ENCODE peak calls at places on chromosomes 16 and 17, in four cellular contexts. One of them, this sample, is unnamed.

GRCh38 chr16:29857133-29857760 is 5.8 kb downstream of the CDIPT start:
- DNase-seq in RWPE1: no peak
- DNase-seq in CD8-positive, alpha-beta T cell: no peak
- DNase-seq in foreskin fibroblast: peak
- DNase-seq in this sample: no peak

GRCh38 chr17:4833941-4834501 is 881 bp downstream of the MINK1 start:
- DNase-seq in RWPE1: no peak
- DNase-seq in CD8-positive, alpha-beta T cell: no peak
- DNase-seq in foreskin fibroblast: peak
- DNase-seq in this sample: peak

GRCh38 chr16:4481526-4481925 is 5.3 kb downstream of the HMOX2 start:
- DNase-seq in RWPE1: no peak
- DNase-seq in CD8-positive, alpha-beta T cell: no peak
- DNase-seq in foreskin fibroblast: no peak
- DNase-seq in this sample: no peak

GRCh38 chr16:68126395-68126794 is 41.2 kb downstream of the NFATC3 start:
- DNase-seq in RWPE1: no peak
- DNase-seq in CD8-positive, alpha-beta T cell: no peak
- DNase-seq in foreskin fibroblast: no peak
- DNase-seq in this sample: no peak

GRCh38 chr17:31413871-31414589 is 22.6 kb downstream of the RAB11FIP4 start:
- DNase-seq in RWPE1: peak
- DNase-seq in CD8-positive, alpha-beta T cell: no peak
- DNase-seq in foreskin fibroblast: peak
- DNase-seq in this sample: no peak

GRCh38 chr16:67277999-67278772 is 1.1 kb upstream of the PLEKHG4 start:
- DNase-seq in RWPE1: peak
- DNase-seq in CD8-positive, alpha-beta T cell: no peak
- DNase-seq in foreskin fibroblast: peak
- DNase-seq in this sample: no peak

GRCh38 chr17:75105269-75106080 is 4.3 kb upstream of the ARMC7 start:
- DNase-seq in RWPE1: peak
- DNase-seq in CD8-positive, alpha-beta T cell: no peak
- DNase-seq in foreskin fibroblast: peak
- DNase-seq in this sample: peak

GRCh38 chr16:28538733-28539596 is at the start of gene NUPR1:
- DNase-seq in RWPE1: peak
- DNase-seq in CD8-positive, alpha-beta T cell: no peak
- DNase-seq in foreskin fibroblast: peak
- DNase-seq in this sample: peak

GRCh38 chr17:45110676-45111611 is 21.4 kb downstream of the PLCD3 start:
- DNase-seq in RWPE1: no peak
- DNase-seq in CD8-positive, alpha-beta T cell: no peak
- DNase-seq in foreskin fibroblast: no peak
- DNase-seq in this sample: no peak

GRCh38 chr17:79415909-79416308 is 194.9 kb downstream of the RBFOX3 start:
- DNase-seq in RWPE1: no peak
- DNase-seq in CD8-positive, alpha-beta T cell: no peak
- DNase-seq in foreskin fibroblast: no peak
- DNase-seq in this sample: no peak

GRCh38 chr17:79702071-79702470 is 28.7 kb upstream of the ENPP7 start:
- DNase-seq in RWPE1: no peak
- DNase-seq in CD8-positive, alpha-beta T cell: no peak
- DNase-seq in foreskin fibroblast: no peak
- DNase-seq in this sample: no peak

GRCh38 chr16:12617401-12617819 is 186.3 kb downstream of the CPPED1 start:
- DNase-seq in RWPE1: no peak
- DNase-seq in CD8-positive, alpha-beta T cell: no peak
- DNase-seq in foreskin fibroblast: no peak
- DNase-seq in this sample: no peak

GRCh38 chr16:55184052-55184451 is 140.0 kb upstream of the IRX6 start:
- DNase-seq in RWPE1: no peak
- DNase-seq in CD8-positive, alpha-beta T cell: no peak
- DNase-seq in foreskin fibroblast: no peak
- DNase-seq in this sample: no peak

GRCh38 chr16:1914084-1914608 is 4.1 kb downstream of the HS3ST6 start:
- DNase-seq in RWPE1: no peak
- DNase-seq in CD8-positive, alpha-beta T cell: no peak
- DNase-seq in foreskin fibroblast: no peak
- DNase-seq in this sample: no peak

GRCh38 chr17:72234951-72235350 is 114.1 kb downstream of the SOX9 start:
- DNase-seq in RWPE1: no peak
- DNase-seq in CD8-positive, alpha-beta T cell: no peak
- DNase-seq in foreskin fibroblast: no peak
- DNase-seq in this sample: no peak

GRCh38 chr16:75272097-75272548 is 20.7 kb upstream of the BCAR1 start:
- DNase-seq in RWPE1: no peak
- DNase-seq in CD8-positive, alpha-beta T cell: no peak
- DNase-seq in foreskin fibroblast: no peak
- DNase-seq in this sample: no peak

GRCh38 chr17:34582901-34583245 is 3.5 kb downstream of the TMEM132E start:
- DNase-seq in RWPE1: no peak
- DNase-seq in CD8-positive, alpha-beta T cell: no peak
- DNase-seq in foreskin fibroblast: no peak
- DNase-seq in this sample: no peak

GRCh38 chr17:34581446-34582184 is 2.2 kb downstream of the TMEM132E start:
- DNase-seq in RWPE1: no peak
- DNase-seq in CD8-positive, alpha-beta T cell: no peak
- DNase-seq in foreskin fibroblast: no peak
- DNase-seq in this sample: no peak

GRCh38 chr17:34582185-34582900 is 3.0 kb downstream of the TMEM132E start:
- DNase-seq in RWPE1: no peak
- DNase-seq in CD8-positive, alpha-beta T cell: no peak
- DNase-seq in foreskin fibroblast: no peak
- DNase-seq in this sample: no peak

GRCh38 chr17:34586346-34586846 is 7.0 kb downstream of the TMEM132E start:
- DNase-seq in RWPE1: no peak
- DNase-seq in CD8-positive, alpha-beta T cell: no peak
- DNase-seq in foreskin fibroblast: no peak
- DNase-seq in this sample: no peak

DNA sequence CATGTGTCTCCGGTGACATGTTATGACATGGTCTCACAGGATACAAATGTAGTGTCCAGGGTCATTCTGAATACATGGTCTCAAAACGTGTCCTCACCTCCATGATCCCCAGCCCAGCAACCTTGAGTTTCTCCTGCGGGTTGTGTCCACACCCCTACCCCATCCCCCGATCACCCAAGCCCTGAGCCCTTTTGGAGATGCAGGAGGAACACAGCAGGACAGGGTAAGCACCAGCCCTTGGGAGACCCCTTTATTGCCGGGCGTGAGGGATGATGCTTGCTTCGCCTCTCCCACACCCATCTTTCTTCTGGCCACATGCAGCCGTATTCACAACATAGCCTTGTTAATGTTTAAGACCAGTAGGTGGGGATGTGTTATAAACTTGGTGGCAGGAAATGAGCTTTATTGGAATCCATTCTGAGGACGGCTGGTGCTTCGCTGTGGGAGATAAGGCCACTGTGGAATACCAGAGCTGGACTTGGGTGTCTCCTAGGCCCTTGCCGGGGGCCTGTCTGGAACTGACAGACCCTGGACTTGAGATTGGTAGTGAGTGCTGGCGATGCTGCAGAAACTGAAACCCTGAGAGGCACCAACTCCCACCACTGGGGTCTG is 5.5 kb downstream of the TMEM132E start:
- DNase-seq in RWPE1: peak
- DNase-seq in CD8-positive, alpha-beta T cell: no peak
- DNase-seq in foreskin fibroblast: no peak
- DNase-seq in this sample: no peak
- TF ChIP-seq CTCF in RWPE1: no peak
- TF ChIP-seq CTCF in CD8-positive, alpha-beta T cell: no peak
- TF ChIP-seq CTCF in foreskin fibroblast: peak
- TF ChIP-seq CTCF in this sample: no peak

GRCh38 chr16:2966803-2967184 is 2.4 kb upstream of the PAQR4 start:
- DNase-seq in RWPE1: no peak
- DNase-seq in CD8-positive, alpha-beta T cell: no peak
- DNase-seq in foreskin fibroblast: no peak
- DNase-seq in this sample: no peak
- TF ChIP-seq CTCF in RWPE1: no peak
- TF ChIP-seq CTCF in CD8-positive, alpha-beta T cell: no peak
- TF ChIP-seq CTCF in foreskin fibroblast: no peak
- TF ChIP-seq CTCF in this sample: no peak

DNA sequence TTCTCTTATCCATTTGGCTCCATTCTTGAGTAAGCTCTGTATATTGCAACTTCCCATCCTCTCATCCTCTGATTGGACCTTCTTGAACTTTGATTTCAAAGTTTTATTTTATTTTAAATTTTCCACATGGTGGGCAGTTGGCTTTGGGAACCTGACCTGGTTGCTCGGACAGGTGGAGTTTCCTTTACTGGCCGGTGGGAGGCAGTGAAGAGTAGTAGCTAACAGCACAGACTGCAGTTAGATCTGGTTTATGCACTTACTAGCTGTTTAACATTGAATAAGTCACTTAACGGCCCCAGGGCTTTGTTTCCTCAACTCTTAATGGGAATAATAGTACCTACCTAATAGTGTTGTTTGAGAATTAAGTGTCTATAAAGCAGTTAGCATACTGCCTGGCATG is 92.8 kb downstream of the GPR139 start:
- DNase-seq in RWPE1: no peak
- DNase-seq in CD8-positive, alpha-beta T cell: no peak
- DNase-seq in foreskin fibroblast: no peak
- DNase-seq in this sample: no peak
- TF ChIP-seq CTCF in RWPE1: no peak
- TF ChIP-seq CTCF in CD8-positive, alpha-beta T cell: no peak
- TF ChIP-seq CTCF in foreskin fibroblast: peak
- TF ChIP-seq CTCF in this sample: peak

GRCh38 chr16:85428899-85429775 is 184.0 kb upstream of the GSE1 start:
- DNase-seq in RWPE1: no peak
- DNase-seq in CD8-positive, alpha-beta T cell: no peak
- DNase-seq in foreskin fibroblast: no peak
- DNase-seq in this sample: no peak
- TF ChIP-seq CTCF in RWPE1: no peak
- TF ChIP-seq CTCF in CD8-positive, alpha-beta T cell: no peak
- TF ChIP-seq CTCF in foreskin fibroblast: no peak
- TF ChIP-seq CTCF in this sample: no peak

GRCh38 chr17:17570798-17571716 is 20.5 kb downstream of the PEMT start:
- DNase-seq in RWPE1: no peak
- DNase-seq in CD8-positive, alpha-beta T cell: no peak
- DNase-seq in foreskin fibroblast: no peak
- DNase-seq in this sample: no peak

GRCh38 chr17:17572010-17572785 is 19.3 kb downstream of the PEMT start:
- DNase-seq in RWPE1: no peak
- DNase-seq in CD8-positive, alpha-beta T cell: no peak
- DNase-seq in foreskin fibroblast: no peak
- DNase-seq in this sample: no peak

GRCh38 chr17:17569691-17570090 is 21.8 kb downstream of the PEMT start:
- DNase-seq in RWPE1: no peak
- DNase-seq in CD8-positive, alpha-beta T cell: no peak
- DNase-seq in foreskin fibroblast: no peak
- DNase-seq in this sample: no peak

GRCh38 chr17:17568772-17569195 is 22.7 kb downstream of the PEMT start:
- DNase-seq in RWPE1: peak
- DNase-seq in CD8-positive, alpha-beta T cell: peak
- DNase-seq in foreskin fibroblast: peak
- DNase-seq in this sample: peak

DNA sequence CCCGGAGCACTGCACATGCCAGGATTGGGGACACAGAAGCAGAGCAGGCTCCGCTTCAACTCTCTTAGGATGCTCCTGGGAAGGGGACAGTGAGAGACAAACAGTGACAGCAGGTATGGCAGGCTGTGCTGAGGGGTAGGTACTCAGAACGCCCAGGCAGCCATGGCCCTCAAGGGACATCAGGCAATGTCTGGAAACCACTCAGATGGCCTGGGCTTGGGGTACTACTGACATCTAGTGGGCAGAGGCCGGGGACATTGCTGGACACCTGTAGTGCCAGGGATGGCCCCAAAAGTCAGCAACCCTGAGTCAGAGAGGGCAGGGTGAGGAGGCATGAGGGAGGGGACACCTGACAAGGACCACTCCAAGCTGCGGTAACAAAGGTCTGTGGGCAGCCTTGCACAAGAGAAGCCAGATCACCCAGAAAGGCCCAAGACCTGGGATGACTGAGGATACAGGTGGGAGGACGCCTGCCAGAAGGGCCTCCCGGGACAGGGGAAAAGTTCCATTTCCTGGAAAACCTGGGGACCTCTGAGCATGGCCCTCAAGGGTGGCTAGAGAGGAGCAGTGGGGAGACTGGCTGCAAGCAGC is 21.2 kb downstream of the PEMT start:
- DNase-seq in RWPE1: no peak
- DNase-seq in CD8-positive, alpha-beta T cell: no peak
- DNase-seq in foreskin fibroblast: no peak
- DNase-seq in this sample: no peak
- TF ChIP-seq CTCF in RWPE1: no peak
- TF ChIP-seq CTCF in CD8-positive, alpha-beta T cell: no peak
- TF ChIP-seq CTCF in foreskin fibroblast: peak
- TF ChIP-seq CTCF in this sample: peak